ENCODE peak calls at places on chromosome 19, in four cellular contexts. R is omental fat pad; A is activated CD8-positive, alpha-beta T cell treated with anti-CD3 and anti-CD28 coated beads, Interleukin-2, amount 10 ng/mL, durations not matched to agents 7 days and 5 days; X is ACHN. Y is an unnamed sample.

GRCh38 chr19:2033115-2033824 is 17.8 kb upstream of the BTBD2 start:
- DNase-seq in R (no peak), A (no peak), X (no peak), Y (no peak)

GRCh38 chr19:44308011-44308410 is 3.2 kb upstream of the ZNF235 start:
- DNase-seq in R (no peak), A (no peak), X (no peak), Y (no peak)

GRCh38 chr19:38792250-38793111 is 3.5 kb downstream of the LGALS7B start:
- DNase-seq in R (no peak), A (peak; percentile 40), X (no peak), Y (peak; percentile 83)

GRCh38 chr19:17296278-17296677 is 6.9 kb downstream of the ABHD8 start:
- DNase-seq in R (no peak), A (no peak), X (peak; percentile 24), Y (peak; percentile 48)

GRCh38 chr19:58548859-58549663 is 5.2 kb downstream of the TRIM28 start:
- DNase-seq in R (no peak), A (no peak), X (no peak), Y (no peak)

GRCh38 chr19:53485046-53486004 is 17.8 kb downstream of the ZNF813 start:
- DNase-seq in R (no peak), A (no peak), X (no peak), Y (no peak)

GRCh38 chr19:2815191-2815614 is 4.5 kb upstream of the ZNF554 start:
- DNase-seq in R (no peak), A (no peak), X (no peak), Y (no peak)

GRCh38 chr19:35935911-35936737 is at the start of gene LRFN3:
- DNase-seq in R (peak; percentile 44), A (peak; percentile 63), X (peak; percentile 63), Y (peak; percentile 40)

GRCh38 chr19:15923702-15924101 is 10.6 kb downstream of the CYP4F11 start:
- DNase-seq in R (no peak), A (no peak), X (no peak), Y (no peak)

GRCh38 chr19:3243851-3244700 is 19.6 kb downstream of the CELF5 start:
- DNase-seq in R (no peak), A (peak; percentile 77), X (peak; percentile 54), Y (peak; percentile 70)

GRCh38 chr19:7500811-7501450 is 12.1 kb upstream of the PEX11G start:
- DNase-seq in R (no peak), A (peak; percentile 65), X (no peak), Y (peak; percentile 75)

GRCh38 chr19:19541572-19541971 is 3.5 kb downstream of the CILP2 start:
- DNase-seq in R (no peak), A (no peak), X (no peak), Y (no peak)

GRCh38 chr19:925912-926594 is at the start of gene ARID3A:
- DNase-seq in R (no peak), A (no peak), X (no peak), Y (no peak)

GRCh38 chr19:12872255-12872654 is 9.0 kb downstream of the DNASE2 start:
- DNase-seq in R (no peak), A (no peak), X (no peak), Y (peak; percentile 16)

GRCh38 chr19:33416307-33417215 is 43.1 kb downstream of the CEBPG start:
- DNase-seq in R (peak; percentile 52), A (peak; percentile 79), X (peak; percentile 51), Y (peak; percentile 93)

GRCh38 chr19:29676586-29676985 is 11.3 kb downstream of the PLEKHF1 start:
- DNase-seq in R (peak; percentile 18), A (no peak), X (no peak), Y (no peak)

GRCh38 chr19:32318884-32319520 is 26.4 kb upstream of the ZNF507 start:
- DNase-seq in R (no peak), A (peak; percentile 22), X (peak; percentile 21), Y (peak; percentile 46)

Y was measured in HT-29.